ENCODE peak calls at places on chromosomes 1 and 21, in five cellular contexts. One of them, this sample, is unnamed.
A peak's percentile ranks its signal among the peaks of the same experiment; 100 is the strongest.

GRCh38 chr1:25610822-25611630 is 5.6 kb upstream of the MAN1C1 start:
- DNase-seq in lung: no peak
- DNase-seq in colonic mucosa: no peak
- DNase-seq in stomach: no peak
- DNase-seq in uterus: no peak
- DNase-seq in this sample: no peak

GRCh38 chr1:243974451-243975292 is 76.4 kb upstream of the ZBTB18 start:
- DNase-seq in uterus: no peak
- DNase-seq in lung: no peak
- DNase-seq in stomach: no peak
- DNase-seq in colonic mucosa: no peak
- DNase-seq in this sample: no peak

GRCh38 chr1:234938924-234939323 is 189.7 kb downstream of the TOMM20 start:
- DNase-seq in lung: no peak
- DNase-seq in uterus: no peak
- DNase-seq in colonic mucosa: peak; percentile 12
- DNase-seq in stomach: no peak
- DNase-seq in this sample: no peak

GRCh38 chr1:105485207-105485606 is 1571.3 kb upstream of the PRMT6 start:
- DNase-seq in colonic mucosa: no peak
- DNase-seq in stomach: no peak
- DNase-seq in lung: no peak
- DNase-seq in uterus: no peak
- DNase-seq in this sample: no peak

GRCh38 chr1:106276856-106277255 is 779.6 kb upstream of the PRMT6 start:
- DNase-seq in stomach: no peak
- DNase-seq in lung: no peak
- DNase-seq in colonic mucosa: no peak
- DNase-seq in uterus: no peak
- DNase-seq in this sample: no peak

GRCh38 chr1:19384113-19384512 is 72.0 kb downstream of the SLC66A1 start:
- DNase-seq in lung: no peak
- DNase-seq in uterus: peak; percentile 87
- DNase-seq in stomach: no peak
- DNase-seq in colonic mucosa: peak; percentile 44
- DNase-seq in this sample: no peak

GRCh38 chr1:154972517-154973343 is 1.8 kb upstream of the CKS1B start:
- DNase-seq in colonic mucosa: peak; percentile 70
- DNase-seq in stomach: peak; percentile 83
- DNase-seq in lung: peak; percentile 87
- DNase-seq in uterus: peak; percentile 71
- DNase-seq in this sample: peak; percentile 79

GRCh38 chr21:44347911-44348451 is 5.4 kb upstream of the TRPM2 start:
- DNase-seq in uterus: no peak
- DNase-seq in lung: peak; percentile 72
- DNase-seq in colonic mucosa: no peak
- DNase-seq in stomach: no peak
- DNase-seq in this sample: no peak

GRCh38 chr21:18887922-18888602 is 484.5 kb upstream of the TMPRSS15 start:
- DNase-seq in stomach: no peak
- DNase-seq in colonic mucosa: no peak
- DNase-seq in uterus: no peak
- DNase-seq in lung: no peak
- DNase-seq in this sample: no peak

GRCh38 chr1:33295450-33296081 is 25.3 kb downstream of the A3GALT2 start:
- DNase-seq in colonic mucosa: peak; percentile 90
- DNase-seq in stomach: peak; percentile 93
- DNase-seq in lung: peak; percentile 87
- DNase-seq in uterus: peak; percentile 87
- DNase-seq in this sample: peak; percentile 93

GRCh38 chr21:43748622-43749021 is 27.5 kb downstream of the CSTB start:
- DNase-seq in stomach: no peak
- DNase-seq in lung: no peak
- DNase-seq in uterus: no peak
- DNase-seq in colonic mucosa: no peak
- DNase-seq in this sample: no peak

GRCh38 chr1:8423134-8423701 is 105.3 kb downstream of the SLC45A1 start:
- DNase-seq in lung: no peak
- DNase-seq in stomach: no peak
- DNase-seq in uterus: peak; percentile 39
- DNase-seq in colonic mucosa: no peak
- DNase-seq in this sample: peak; percentile 34

GRCh38 chr1:115527746-115528145 is 114.0 kb upstream of the VANGL1 start:
- DNase-seq in lung: no peak
- DNase-seq in stomach: no peak
- DNase-seq in uterus: no peak
- DNase-seq in colonic mucosa: no peak
- DNase-seq in this sample: no peak

GRCh38 chr21:15001773-15002647 is 62.8 kb downstream of the NRIP1 start:
- DNase-seq in lung: no peak
- DNase-seq in stomach: no peak
- DNase-seq in colonic mucosa: no peak
- DNase-seq in uterus: no peak
- DNase-seq in this sample: no peak

GRCh38 chr1:31371121-31371520 is 1.8 kb downstream of the FABP3 start:
- DNase-seq in stomach: no peak
- DNase-seq in uterus: no peak
- DNase-seq in lung: no peak
- DNase-seq in colonic mucosa: no peak
- DNase-seq in this sample: no peak

GRCh38 chr1:111880866-111881837 is 108.3 kb downstream of the KCND3 start:
- DNase-seq in stomach: no peak
- DNase-seq in uterus: no peak
- DNase-seq in colonic mucosa: no peak
- DNase-seq in lung: no peak
- DNase-seq in this sample: no peak

GRCh38 chr1:199302554-199302953 is 663.7 kb downstream of the PTPRC start:
- DNase-seq in uterus: no peak
- DNase-seq in colonic mucosa: no peak
- DNase-seq in stomach: no peak
- DNase-seq in lung: no peak
- DNase-seq in this sample: no peak

GRCh38 chr1:155322571-155322952 is 1.9 kb downstream of the RUSC1 start:
- DNase-seq in colonic mucosa: peak; percentile 41
- DNase-seq in lung: no peak
- DNase-seq in stomach: no peak
- DNase-seq in uterus: peak; percentile 53
- DNase-seq in this sample: peak; percentile 32

GRCh38 chr1:68140536-68140935 is 90.1 kb upstream of the DIRAS3 start:
- DNase-seq in lung: no peak
- DNase-seq in colonic mucosa: no peak
- DNase-seq in stomach: no peak
- DNase-seq in uterus: no peak
- DNase-seq in this sample: no peak

GRCh38 chr21:17783816-17784598 is 35.1 kb downstream of the C21orf91 start:
- DNase-seq in colonic mucosa: no peak
- DNase-seq in uterus: no peak
- DNase-seq in lung: no peak
- DNase-seq in stomach: no peak
- DNase-seq in this sample: no peak

GRCh38 chr1:206912445-206913095 is 9.2 kb downstream of the FCMR start:
- DNase-seq in stomach: peak; percentile 75
- DNase-seq in uterus: peak; percentile 76
- DNase-seq in lung: peak; percentile 78
- DNase-seq in colonic mucosa: peak; percentile 81
- DNase-seq in this sample: peak; percentile 66

GRCh38 chr21:28959367-28960099 is 33.1 kb downstream of the LTN1 start:
- DNase-seq in colonic mucosa: no peak
- DNase-seq in stomach: no peak
- DNase-seq in uterus: no peak
- DNase-seq in lung: no peak
- DNase-seq in this sample: no peak

GRCh38 chr1:81833722-81834121 is 33.0 kb downstream of the ADGRL2 start:
- DNase-seq in lung: no peak
- DNase-seq in colonic mucosa: no peak
- DNase-seq in stomach: no peak
- DNase-seq in uterus: no peak
- DNase-seq in this sample: no peak

GRCh38 chr1:81314497-81314896 is 486.2 kb upstream of the ADGRL2 start:
- DNase-seq in lung: no peak
- DNase-seq in uterus: no peak
- DNase-seq in colonic mucosa: no peak
- DNase-seq in stomach: no peak
- DNase-seq in this sample: no peak

DNA sequence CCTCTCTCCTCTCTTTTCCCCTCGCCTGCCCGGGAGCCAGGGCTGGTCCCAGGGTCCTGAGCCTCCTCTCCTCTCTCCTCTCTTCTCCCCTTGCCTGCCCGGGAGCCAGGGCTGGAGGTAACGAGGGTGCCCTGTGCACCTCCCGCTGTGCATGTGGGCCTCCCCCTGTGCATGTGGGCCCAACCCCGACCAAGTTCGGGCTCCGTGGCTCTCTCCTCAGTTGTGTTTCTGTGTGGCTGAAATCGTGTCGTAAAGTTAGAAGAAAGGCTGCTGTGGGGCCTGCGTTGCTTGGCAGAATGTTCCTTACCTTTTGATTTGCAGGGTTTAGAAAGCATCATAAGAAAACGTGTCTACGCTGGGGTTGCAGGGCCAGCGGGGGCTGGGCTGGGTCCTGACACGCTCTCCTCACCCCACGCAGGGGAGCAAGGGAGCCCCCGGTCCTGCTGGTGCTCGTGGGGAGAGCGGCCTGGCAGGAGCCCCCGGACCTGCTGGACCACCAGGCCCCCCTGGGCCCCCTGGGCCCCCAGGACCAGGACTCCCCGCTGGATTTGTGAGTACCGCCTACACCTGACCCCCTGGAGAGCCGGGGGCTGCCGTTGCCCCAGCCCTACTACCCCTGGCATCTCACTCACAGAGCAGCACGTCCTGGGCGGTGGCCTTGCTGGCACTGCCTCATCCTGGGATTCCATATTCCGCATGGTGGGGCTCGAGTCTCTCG is 55.6 kb downstream of the SLC19A1 start:
- DNase-seq in lung: no peak
- DNase-seq in stomach: no peak
- DNase-seq in uterus: no peak
- DNase-seq in colonic mucosa: no peak
- DNase-seq in this sample: peak; percentile 19
- TF ChIP-seq CTCF in lung: no peak
- TF ChIP-seq CTCF in stomach: no peak
- TF ChIP-seq CTCF in uterus: no peak
- TF ChIP-seq CTCF in colonic mucosa: no peak
- TF ChIP-seq CTCF in this sample: no peak

DNA sequence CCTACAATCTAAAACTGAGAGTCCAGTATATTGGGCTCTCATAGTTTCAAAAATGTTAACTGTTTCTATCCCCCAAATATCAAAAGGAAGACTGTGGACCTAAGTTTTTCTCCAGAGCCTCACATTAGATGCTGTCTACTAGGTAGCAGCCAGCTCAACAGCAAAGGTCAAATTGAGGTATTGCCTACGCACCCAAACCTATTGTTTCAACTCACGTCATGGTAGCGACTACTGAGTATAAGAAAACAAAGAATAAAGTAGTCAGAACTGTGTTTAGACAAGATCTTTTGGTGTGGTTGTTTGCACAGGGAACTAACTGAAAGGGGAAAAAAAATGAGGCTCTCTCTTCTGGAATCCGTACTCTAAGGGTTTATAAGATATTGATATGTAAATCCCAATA is 173.2 kb downstream of the LBR start:
- DNase-seq in stomach: no peak
- DNase-seq in lung: no peak
- DNase-seq in colonic mucosa: no peak
- DNase-seq in uterus: no peak
- DNase-seq in this sample: no peak
- H3K27ac ChIP-seq in stomach: no peak overlapping the region
- H3K27ac ChIP-seq in lung: no peak overlapping the region
- H3K27ac ChIP-seq in colonic mucosa: no peak overlapping the region
- H3K27ac ChIP-seq in uterus: no peak overlapping the region
- H3K27ac ChIP-seq in this sample: no peak overlapping the region

GRCh38 chr1:53981220-53981619 is 35.1 kb downstream of the LRRC42 start:
- DNase-seq in lung: no peak
- DNase-seq in stomach: no peak
- DNase-seq in colonic mucosa: no peak
- DNase-seq in uterus: no peak
- DNase-seq in this sample: no peak

GRCh38 chr1:53984701-53985100 is 33.3 kb downstream of the LDLRAD1 start:
- DNase-seq in stomach: no peak
- DNase-seq in uterus: no peak
- DNase-seq in lung: no peak
- DNase-seq in colonic mucosa: no peak
- DNase-seq in this sample: no peak

GRCh38 chr1:53982034-53982761 is 35.8 kb downstream of the LDLRAD1 start:
- DNase-seq in lung: no peak
- DNase-seq in uterus: peak; percentile 42
- DNase-seq in colonic mucosa: peak; percentile 32
- DNase-seq in stomach: no peak
- DNase-seq in this sample: peak; percentile 63

GRCh38 chr1:53979712-53980450 is 33.7 kb downstream of the LRRC42 start:
- DNase-seq in colonic mucosa: no peak
- DNase-seq in uterus: no peak
- DNase-seq in stomach: no peak
- DNase-seq in lung: no peak
- DNase-seq in this sample: no peak

GRCh38 chr1:53982762-53983101 is 35.3 kb downstream of the LDLRAD1 start:
- DNase-seq in colonic mucosa: no peak
- DNase-seq in uterus: no peak
- DNase-seq in lung: no peak
- DNase-seq in stomach: no peak
- DNase-seq in this sample: no peak
- H3K4me3 ChIP-seq in colonic mucosa: peak overlapping the region; percentile 10
- H3K4me3 ChIP-seq in uterus: peak overlapping the region; percentile 31
- H3K4me3 ChIP-seq in lung: no peak overlapping the region
- H3K4me3 ChIP-seq in stomach: peak overlapping the region; percentile 25
- H3K4me3 ChIP-seq in this sample: peak overlapping the region; percentile 19

GRCh38 chr1:1857096-1857703 is 33.7 kb downstream of the GNB1 start:
- DNase-seq in uterus: peak; percentile 22
- DNase-seq in lung: no peak
- DNase-seq in colonic mucosa: no peak
- DNase-seq in stomach: peak; percentile 76
- DNase-seq in this sample: no peak

GRCh38 chr1:1858382-1859086 is 32.4 kb downstream of the GNB1 start:
- DNase-seq in stomach: peak; percentile 81
- DNase-seq in lung: peak; percentile 60
- DNase-seq in uterus: peak; percentile 84
- DNase-seq in colonic mucosa: peak; percentile 84
- DNase-seq in this sample: peak; percentile 48

GRCh38 chr1:1852619-1853414 is 38.1 kb downstream of the GNB1 start:
- DNase-seq in lung: no peak
- DNase-seq in colonic mucosa: no peak
- DNase-seq in uterus: no peak
- DNase-seq in stomach: no peak
- DNase-seq in this sample: no peak

DNA sequence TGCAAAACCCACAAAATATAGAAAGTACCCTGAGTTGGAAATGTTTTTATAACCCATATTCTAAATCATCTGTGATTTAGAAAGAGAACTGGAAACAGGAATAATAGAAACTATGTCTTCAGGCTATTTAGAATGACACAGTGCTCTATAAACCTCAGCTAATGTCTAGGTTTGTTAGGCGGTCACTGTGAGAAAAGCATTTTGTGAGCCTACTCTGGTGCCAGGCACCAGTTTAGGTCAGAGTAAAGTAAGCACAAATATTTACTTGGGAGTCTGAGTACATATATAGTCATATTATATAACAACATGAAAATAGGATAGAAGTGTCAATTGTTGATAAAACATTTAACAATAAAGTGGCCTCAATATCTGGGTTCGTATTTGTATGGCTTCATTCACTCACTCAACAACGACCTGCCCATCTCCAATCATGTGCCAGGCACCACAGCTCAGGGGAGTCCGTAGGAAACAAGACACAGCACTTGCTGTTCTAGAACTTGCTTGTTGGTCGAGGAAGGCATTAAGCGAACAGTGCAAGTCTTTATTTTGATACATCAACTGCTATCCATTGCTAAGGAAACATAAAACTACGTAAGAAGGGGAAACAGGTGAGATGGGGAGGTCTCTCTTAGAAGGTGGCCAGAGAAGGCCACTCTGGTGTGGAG is 37.2 kb downstream of the GNB1 start:
- DNase-seq in stomach: no peak
- DNase-seq in lung: no peak
- DNase-seq in colonic mucosa: no peak
- DNase-seq in uterus: no peak
- DNase-seq in this sample: no peak
- TF ChIP-seq CTCF in stomach: no peak
- TF ChIP-seq CTCF in lung: no peak
- TF ChIP-seq CTCF in colonic mucosa: no peak
- TF ChIP-seq CTCF in uterus: no peak
- TF ChIP-seq CTCF in this sample: no peak

This sample was measured in pancreas.